ENCODE peak calls at places on chromosome 5, in seven cellular contexts. A, G, I, S, M, Z and F are unnamed samples.

GRCh38 chr5:169200086-169200778 is 100.7 kb downstream of the SLIT3 start:
- DNase-seq in S (no peak), G (no peak), M (no peak), I (no peak), A (no peak), Z (no peak), F (no peak)

GRCh38 chr5:3997670-3998069 is 402.0 kb downstream of the IRX1 start:
- DNase-seq in I (no peak), A (no peak), Z (no peak), S (no peak), M (no peak), G (no peak), F (no peak)

GRCh38 chr5:66494437-66494836 is 101.8 kb upstream of the MAST4 start:
- DNase-seq in G (no peak), S (no peak), A (peak), M (no peak), Z (no peak), I (no peak), F (no peak)

GRCh38 chr5:143142596-143143435 is 260.7 kb downstream of the NR3C1 start:
- DNase-seq in I (peak), G (no peak), A (no peak), S (no peak), Z (peak), M (no peak), F (no peak)

GRCh38 chr5:75322066-75322465 is 15.0 kb upstream of the HMGCR start:
- DNase-seq in A (no peak), M (no peak), Z (no peak), G (no peak), S (no peak), I (no peak), F (no peak)

GRCh38 chr5:72508241-72509170 is 1.3 kb upstream of the ZNF366 start:
- DNase-seq in M (no peak), I (no peak), S (no peak), Z (no peak), G (no peak), A (no peak), F (no peak)

GRCh38 chr5:126415789-126416188 is 7.4 kb upstream of the GRAMD2B start:
- DNase-seq in Z (no peak), S (no peak), G (no peak), A (no peak), M (no peak), I (no peak), F (no peak)

GRCh38 chr5:123696948-123697347 is 185.0 kb downstream of the CSNK1G3 start:
- DNase-seq in S (peak), I (peak), Z (no peak), G (no peak), A (no peak), M (no peak), F (no peak)

GRCh38 chr5:74034738-74035137 is 408.7 kb downstream of the ARHGEF28 start:
- DNase-seq in G (no peak), S (peak), M (no peak), I (no peak), Z (peak), A (no peak), F (peak)

GRCh38 chr5:88883059-88883565 is at the start of gene MEF2C:
- DNase-seq in I (peak), S (peak), M (no peak), G (peak), A (peak), Z (peak), F (peak)

GRCh38 chr5:176519810-176520720 is 17.1 kb downstream of the RNF44 start:
- DNase-seq in G (no peak), S (no peak), I (no peak), M (no peak), Z (no peak), A (no peak), F (no peak)

GRCh38 chr5:171127314-171127713 is 181.7 kb upstream of the TLX3 start:
- DNase-seq in Z (no peak), S (peak), M (no peak), A (no peak), G (no peak), I (no peak), F (no peak)

GRCh38 chr5:147403659-147404640 is 105.9 kb downstream of the DPYSL3 start:
- DNase-seq in A (no peak), Z (peak), M (peak), G (no peak), I (peak), S (peak), F (peak)

GRCh38 chr5:154618696-154619095 is 136.5 kb upstream of the LARP1 start:
- DNase-seq in Z (no peak), G (no peak), S (peak), A (no peak), M (no peak), I (no peak), F (no peak)

GRCh38 chr5:58156354-58156753 is 303.5 kb downstream of the PLK2 start:
- DNase-seq in M (no peak), G (no peak), A (no peak), Z (no peak), S (peak), I (peak), F (no peak)

GRCh38 chr5:13956441-13956840 is 12.0 kb upstream of the DNAH5 start:
- DNase-seq in S (no peak), G (no peak), A (no peak), I (no peak), M (no peak), Z (no peak), F (no peak)

GRCh38 chr5:111017731-111018130 is 53.8 kb upstream of the TSLP start:
- DNase-seq in I (no peak), A (no peak), G (no peak), Z (no peak), M (no peak), S (no peak), F (no peak)

GRCh38 chr5:13591621-13592020 is 352.9 kb downstream of the DNAH5 start:
- DNase-seq in I (no peak), Z (peak), G (no peak), A (no peak), S (peak), M (peak), F (peak)

GRCh38 chr5:12911156-12911555 is 1006.9 kb upstream of the CTNND2 start:
- DNase-seq in I (no peak), G (no peak), A (no peak), Z (no peak), S (no peak), M (no peak), F (no peak)

GRCh38 chr5:97471951-97472350 is 288.9 kb upstream of the RIOK2 start:
- DNase-seq in S (no peak), G (no peak), M (no peak), A (no peak), Z (no peak), I (no peak), F (no peak)

GRCh38 chr5:86880785-86881492 is 263.2 kb downstream of the COX7C start:
- DNase-seq in Z (peak), A (peak), I (no peak), M (peak), S (peak), G (peak), F (peak)

GRCh38 chr5:73417307-73418035 is 31.1 kb downstream of the FOXD1 start:
- DNase-seq in I (no peak), S (no peak), M (no peak), A (no peak), G (no peak), Z (no peak), F (no peak)

GRCh38 chr5:76022611-76023010 is 60.6 kb upstream of the SV2C start:
- DNase-seq in G (no peak), M (no peak), Z (no peak), A (no peak), I (no peak), S (no peak), F (no peak)

GRCh38 chr5:140821375-140822280 is at the start of gene PCDHA5:
- DNase-seq in A (no peak), S (no peak), I (no peak), G (no peak), M (peak), Z (no peak), F (no peak)

GRCh38 chr5:173496129-173496882 is 120.1 kb downstream of the BOD1 start:
- DNase-seq in Z (no peak), A (no peak), G (no peak), S (no peak), I (peak), M (no peak), F (no peak)

GRCh38 chr5:164742025-164742424 is 1236.6 kb downstream of the MAT2B start:
- DNase-seq in A (no peak), I (no peak), Z (no peak), G (no peak), M (no peak), S (no peak), F (no peak)

GRCh38 chr5:172789687-172790495 is 18.9 kb upstream of the DUSP1 start:
- DNase-seq in G (peak), S (no peak), A (no peak), I (no peak), M (no peak), Z (no peak), F (no peak)

GRCh38 chr5:146306838-146307237 is 31.8 kb upstream of the POU4F3 start:
- DNase-seq in S (no peak), M (no peak), G (no peak), A (no peak), I (no peak), Z (no peak), F (no peak)

GRCh38 chr5:146307796-146308195 is 30.8 kb upstream of the POU4F3 start:
- DNase-seq in S (no peak), Z (no peak), G (no peak), M (no peak), A (no peak), I (no peak), F (no peak)

GRCh38 chr5:146313027-146313426 is 25.6 kb upstream of the POU4F3 start:
- DNase-seq in G (no peak), A (no peak), M (no peak), Z (no peak), S (no peak), I (no peak), F (no peak)

GRCh38 chr5:146311278-146311677 is 27.4 kb upstream of the POU4F3 start:
- DNase-seq in I (no peak), M (no peak), G (no peak), S (no peak), Z (no peak), A (no peak), F (no peak)
- TF ChIP-seq CTCF in I (no peak), M (no peak), G (no peak), S (no peak), Z (peak), A (no peak), F (no peak)

DNA sequence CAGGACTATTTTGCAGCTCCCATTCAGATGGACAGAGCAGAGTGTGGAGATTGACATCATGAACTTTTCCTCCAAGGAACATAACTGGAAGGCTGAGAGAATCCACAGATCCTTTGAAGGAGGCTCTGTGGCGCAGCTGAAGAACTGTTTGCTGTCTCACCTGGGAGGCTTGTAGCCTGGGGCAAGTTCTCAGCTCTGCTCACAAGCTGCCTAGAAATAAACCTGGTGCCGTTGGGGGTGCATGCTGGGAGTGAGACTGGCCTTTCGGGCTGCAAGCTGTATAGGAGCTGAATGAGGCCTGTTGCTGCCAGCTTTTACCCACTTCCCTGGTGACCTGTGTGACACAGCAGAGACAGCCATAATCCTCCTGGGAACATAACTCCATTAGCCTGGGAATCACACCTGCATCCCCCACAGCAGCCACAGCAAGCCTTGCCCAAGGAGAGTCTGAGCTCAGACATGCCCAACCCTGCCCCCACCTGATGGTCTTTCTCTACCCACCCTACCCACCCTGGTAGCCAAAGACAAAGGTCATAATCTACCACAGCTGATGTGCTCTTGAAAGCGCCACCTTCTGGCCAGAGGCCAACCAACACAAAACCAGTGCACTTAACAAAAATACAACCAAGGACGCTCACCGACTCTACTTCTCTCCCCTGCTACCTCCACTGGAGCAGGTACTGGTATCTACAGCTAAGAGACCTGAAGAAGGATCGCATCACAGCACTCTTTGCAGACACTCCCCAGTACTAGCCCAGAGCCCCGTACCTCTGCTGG is 205.1 kb upstream of the MRPS30 start:
- DNase-seq in S (no peak), Z (no peak), G (no peak), M (no peak), A (peak), I (no peak), F (no peak)
- TF ChIP-seq CTCF in S (no peak), Z (no peak), G (no peak), M (no peak), A (no peak), I (no peak), F (no peak)

DNA sequence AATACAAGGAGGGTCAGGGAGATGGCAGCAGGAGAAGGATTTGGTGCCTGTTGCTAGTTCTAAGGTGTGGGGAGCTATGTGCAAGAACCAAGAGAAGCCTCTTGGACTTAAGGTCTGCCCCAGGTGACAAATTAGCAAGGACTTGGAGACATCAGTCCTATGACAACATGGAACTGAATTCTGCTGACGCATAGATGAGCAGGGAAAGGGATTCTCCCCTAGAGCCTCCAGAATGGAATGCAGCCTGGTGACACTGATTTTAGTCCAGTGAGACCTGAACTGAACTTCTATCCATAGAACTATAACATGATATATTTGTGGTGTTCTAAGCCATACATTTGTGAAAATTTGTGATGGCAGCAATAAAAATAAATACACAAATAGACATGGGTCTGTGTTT is 215.6 kb downstream of the ESM1 start:
- DNase-seq in A (no peak), I (no peak), Z (no peak), M (no peak), G (no peak), S (no peak), F (no peak)
- TF ChIP-seq CTCF in A (no peak), I (no peak), Z (no peak), M (no peak), G (no peak), S (no peak), F (no peak)

DNA sequence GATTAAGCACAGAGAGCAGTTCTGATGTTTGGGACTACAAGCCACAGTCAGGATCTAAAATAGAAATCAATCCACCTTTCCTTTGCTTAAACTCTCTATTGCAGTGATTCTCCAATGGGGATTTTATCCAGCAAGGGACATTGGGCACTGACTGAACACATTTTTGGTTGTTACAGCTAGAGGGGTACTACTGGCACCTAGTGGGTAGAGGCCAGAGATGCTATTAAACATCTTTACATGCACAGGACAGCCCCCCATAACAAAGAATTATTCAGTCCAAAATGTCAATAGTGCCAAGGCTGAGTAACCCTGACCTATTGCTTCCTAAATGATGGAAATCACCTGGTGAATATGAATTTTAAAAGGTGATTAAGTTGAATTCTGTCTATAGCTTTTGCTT is 12.0 kb downstream of the ZNF622 start:
- DNase-seq in S (no peak), G (no peak), Z (no peak), M (no peak), A (no peak), I (no peak), F (no peak)
- TF ChIP-seq CTCF in S (no peak), G (no peak), Z (peak), M (no peak), A (no peak), I (peak), F (no peak)

DNA sequence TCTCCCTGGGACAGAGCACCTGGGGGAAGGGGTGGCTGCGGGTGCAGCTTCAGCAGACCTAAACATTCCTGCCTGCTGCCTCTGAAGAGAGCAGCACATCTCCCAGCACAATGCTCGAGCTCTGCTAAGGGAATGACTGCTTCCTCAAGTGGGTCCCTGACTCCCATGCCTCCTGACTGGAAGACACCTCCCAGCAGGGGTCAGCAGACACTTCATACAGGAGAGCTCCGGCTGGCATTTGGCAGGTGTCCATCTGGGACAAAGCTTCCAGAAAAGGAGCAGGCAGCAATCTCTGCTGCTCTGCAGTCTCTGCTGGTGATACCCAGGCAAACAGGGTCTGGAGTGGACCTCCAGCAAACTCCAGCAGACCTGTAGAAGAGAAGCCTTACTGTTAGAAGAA is 77.2 kb downstream of the SLCO6A1 start:
- DNase-seq in Z (no peak), M (no peak), S (no peak), A (no peak), G (no peak), I (no peak), F (no peak)
- TF ChIP-seq CTCF in Z (no peak), M (no peak), S (no peak), A (no peak), G (no peak), I (peak), F (no peak)

DNA sequence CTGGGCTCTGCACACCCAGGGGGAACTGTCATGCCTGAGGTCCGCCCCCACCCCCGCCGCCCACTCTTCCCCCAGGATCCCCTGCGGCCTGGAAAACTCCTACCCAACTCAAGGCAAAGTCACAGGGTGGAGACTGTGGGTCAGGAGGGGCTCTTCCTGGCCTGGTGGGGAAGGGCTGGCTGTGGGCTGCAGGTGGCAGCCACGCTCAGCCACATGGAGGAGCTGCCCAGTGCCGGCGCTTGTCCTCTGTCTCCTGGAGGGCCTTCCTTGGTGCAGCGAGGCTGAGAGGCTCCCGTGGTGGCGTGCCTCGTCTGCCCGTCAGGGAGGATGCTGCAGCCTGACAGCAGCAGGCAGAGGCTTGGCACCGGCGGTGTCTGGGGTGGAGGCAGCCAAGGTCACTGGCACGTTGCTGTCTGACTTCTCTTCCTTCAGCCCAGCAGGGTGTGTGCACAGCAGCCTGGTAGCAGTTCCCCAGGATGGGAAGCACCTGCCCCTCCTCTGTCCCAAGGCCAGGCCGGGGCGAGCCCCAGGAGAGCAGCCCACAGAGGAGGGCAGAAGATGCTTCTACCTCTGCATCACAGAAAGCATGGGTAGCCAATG is 78.1 kb downstream of the ADAMTS2 start:
- DNase-seq in Z (no peak), M (no peak), S (no peak), I (peak), A (no peak), G (no peak), F (no peak)
- TF ChIP-seq CTCF in Z (no peak), M (no peak), S (peak), I (no peak), A (no peak), G (no peak), F (no peak)